ENCODE peak calls at places on chromosomes 16 and 17, in six cellular contexts. One of them, this sample, is unnamed.

GRCh38 chr16:23962001-23962400 is 126.2 kb downstream of the PRKCB start:
- DNase-seq in A549: no peak
- DNase-seq in HCT116: no peak
- DNase-seq in neuronal stem cell: no peak
- DNase-seq in GM23338: no peak
- DNase-seq in IMR-90: no peak
- DNase-seq in this sample: no peak

GRCh38 chr17:55990332-55991006 is 162.8 kb upstream of the ANKFN1 start:
- DNase-seq in IMR-90: no peak
- DNase-seq in HCT116: no peak
- DNase-seq in GM23338: peak
- DNase-seq in A549: no peak
- DNase-seq in neuronal stem cell: no peak
- DNase-seq in this sample: peak

GRCh38 chr16:58459344-58460218 is 40.4 kb upstream of the NDRG4 start:
- DNase-seq in HCT116: peak
- DNase-seq in IMR-90: peak
- DNase-seq in A549: peak
- DNase-seq in GM23338: no peak
- DNase-seq in neuronal stem cell: no peak
- DNase-seq in this sample: no peak

GRCh38 chr16:71894229-71894920 is 956 bp upstream of the IST1 start:
- DNase-seq in GM23338: peak
- DNase-seq in HCT116: peak
- DNase-seq in neuronal stem cell: peak
- DNase-seq in IMR-90: peak
- DNase-seq in A549: peak
- DNase-seq in this sample: peak

GRCh38 chr17:56982312-56982711 is 4.4 kb downstream of the SCPEP1 start:
- DNase-seq in neuronal stem cell: no peak
- DNase-seq in IMR-90: no peak
- DNase-seq in GM23338: no peak
- DNase-seq in A549: no peak
- DNase-seq in HCT116: no peak
- DNase-seq in this sample: no peak

GRCh38 chr17:81520021-81520894 is 7.7 kb upstream of the ACTG1 start:
- DNase-seq in neuronal stem cell: no peak
- DNase-seq in IMR-90: no peak
- DNase-seq in A549: no peak
- DNase-seq in GM23338: no peak
- DNase-seq in HCT116: no peak
- DNase-seq in this sample: no peak

GRCh38 chr16:56980792-56981724 is 8.3 kb upstream of the NLRC5 start:
- DNase-seq in IMR-90: no peak
- DNase-seq in HCT116: no peak
- DNase-seq in neuronal stem cell: no peak
- DNase-seq in A549: no peak
- DNase-seq in GM23338: no peak
- DNase-seq in this sample: no peak

GRCh38 chr16:38941-39892 is 14.2 kb downstream of the POLR3K start:
- DNase-seq in A549: no peak
- DNase-seq in GM23338: no peak
- DNase-seq in neuronal stem cell: no peak
- DNase-seq in HCT116: no peak
- DNase-seq in IMR-90: no peak
- DNase-seq in this sample: no peak

GRCh38 chr16:19330801-19331484 is 45.4 kb downstream of the CLEC19A start:
- DNase-seq in A549: peak
- DNase-seq in GM23338: peak
- DNase-seq in neuronal stem cell: no peak
- DNase-seq in IMR-90: peak
- DNase-seq in HCT116: peak
- DNase-seq in this sample: peak

GRCh38 chr16:67718668-67719047 is 458 bp downstream of the GFOD2 start:
- DNase-seq in IMR-90: no peak
- DNase-seq in GM23338: peak
- DNase-seq in HCT116: no peak
- DNase-seq in neuronal stem cell: no peak
- DNase-seq in A549: no peak
- DNase-seq in this sample: peak

DNA sequence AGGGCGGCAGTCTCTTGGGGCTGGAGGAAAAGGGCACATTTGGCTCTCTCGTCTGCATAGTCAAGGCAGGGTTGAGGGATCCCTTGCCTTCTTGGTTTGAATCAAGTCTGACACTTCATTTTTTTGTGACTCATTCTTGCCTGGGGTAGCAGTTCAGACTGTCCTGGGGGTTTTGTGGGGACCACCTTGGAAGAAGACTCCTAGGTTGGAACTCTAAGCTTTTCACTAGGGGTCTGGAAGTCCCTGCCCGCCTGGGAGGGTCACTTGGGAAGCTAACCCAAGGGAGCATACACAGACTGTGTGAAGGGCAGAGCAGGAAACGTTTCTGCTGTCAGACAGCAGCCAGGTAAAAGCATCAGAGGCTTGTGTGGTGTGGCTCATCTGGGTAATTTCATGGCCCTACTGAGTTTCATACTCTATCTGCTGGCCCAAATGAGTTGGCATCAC is 11.2 kb downstream of the YPEL2 start:
- DNase-seq in GM23338: no peak
- DNase-seq in neuronal stem cell: no peak
- DNase-seq in A549: no peak
- DNase-seq in HCT116: no peak
- DNase-seq in IMR-90: no peak
- DNase-seq in this sample: no peak
- H3K4me2 ChIP-seq in GM23338: no peak
- H3K4me2 ChIP-seq in neuronal stem cell: no peak
- H3K4me2 ChIP-seq in A549: no peak
- H3K4me2 ChIP-seq in HCT116: no peak
- H3K4me2 ChIP-seq in IMR-90: no peak
- H3K4me2 ChIP-seq in this sample: no peak

DNA sequence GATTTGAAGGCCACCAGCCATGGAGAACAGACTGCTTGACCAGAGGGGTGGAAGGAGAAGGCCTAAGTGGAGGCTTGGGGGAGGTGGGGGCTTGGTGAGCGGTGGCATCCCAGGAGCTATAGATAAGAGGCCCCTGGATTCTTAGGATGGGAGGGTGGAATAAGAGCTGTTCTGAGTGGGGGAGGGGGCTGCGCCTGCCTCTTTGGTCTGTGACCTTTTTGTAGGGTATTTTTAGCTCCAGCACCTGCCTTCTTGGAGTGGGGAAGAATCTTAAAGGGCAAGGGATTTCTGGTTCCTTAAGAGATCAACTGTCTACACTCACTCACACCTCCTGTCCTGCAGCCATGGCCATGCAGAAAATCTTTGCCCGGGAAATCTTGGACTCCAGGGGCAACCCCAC is 567 bp downstream of the ENO3 start:
- DNase-seq in neuronal stem cell: no peak
- DNase-seq in GM23338: no peak
- DNase-seq in A549: no peak
- DNase-seq in IMR-90: no peak
- DNase-seq in HCT116: no peak
- DNase-seq in this sample: peak
- H3K4me2 ChIP-seq in neuronal stem cell: peak
- H3K4me2 ChIP-seq in GM23338: peak
- H3K4me2 ChIP-seq in A549: peak
- H3K4me2 ChIP-seq in IMR-90: no peak
- H3K4me2 ChIP-seq in HCT116: peak
- H3K4me2 ChIP-seq in this sample: peak

DNA sequence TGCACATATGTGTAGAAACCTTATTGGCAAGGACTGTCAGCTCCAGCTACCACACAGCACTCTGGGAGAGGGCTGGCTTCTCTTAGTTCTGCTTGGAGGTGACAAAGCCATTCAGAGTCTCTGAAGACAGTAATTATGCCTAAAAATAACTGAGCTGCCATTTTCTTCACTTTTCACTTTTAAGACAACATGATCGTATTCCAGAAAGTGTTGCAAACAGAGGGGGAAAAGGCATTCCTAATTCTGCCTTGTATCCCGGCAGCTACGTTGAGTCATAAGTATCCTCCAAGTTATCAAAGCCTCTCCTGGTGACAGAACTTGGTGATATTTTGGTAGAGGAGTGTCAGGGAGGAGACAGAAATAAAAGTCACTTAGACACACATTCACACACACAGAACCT is 327.7 kb downstream of the HAPSTR1 start:
- DNase-seq in HCT116: no peak
- DNase-seq in neuronal stem cell: no peak
- DNase-seq in IMR-90: no peak
- DNase-seq in GM23338: no peak
- DNase-seq in A549: no peak
- DNase-seq in this sample: no peak
- H3K4me2 ChIP-seq in HCT116: no peak
- H3K4me2 ChIP-seq in neuronal stem cell: no peak
- H3K4me2 ChIP-seq in IMR-90: no peak
- H3K4me2 ChIP-seq in GM23338: no peak
- H3K4me2 ChIP-seq in A549: no peak
- H3K4me2 ChIP-seq in this sample: no peak

GRCh38 chr17:13569740-13570137 is 32.0 kb downstream of the HS3ST3A1 start:
- DNase-seq in neuronal stem cell: no peak
- DNase-seq in IMR-90: no peak
- DNase-seq in GM23338: no peak
- DNase-seq in HCT116: no peak
- DNase-seq in A549: no peak
- DNase-seq in this sample: peak
- H3K4me2 ChIP-seq in neuronal stem cell: no peak
- H3K4me2 ChIP-seq in IMR-90: peak
- H3K4me2 ChIP-seq in GM23338: peak
- H3K4me2 ChIP-seq in HCT116: no peak
- H3K4me2 ChIP-seq in A549: no peak
- H3K4me2 ChIP-seq in this sample: no peak

GRCh38 chr17:62164712-62165377 is 99.8 kb upstream of the MED13 start:
- DNase-seq in IMR-90: no peak
- DNase-seq in HCT116: no peak
- DNase-seq in A549: no peak
- DNase-seq in neuronal stem cell: no peak
- DNase-seq in GM23338: no peak
- DNase-seq in this sample: no peak
- H3K4me2 ChIP-seq in IMR-90: no peak
- H3K4me2 ChIP-seq in HCT116: peak
- H3K4me2 ChIP-seq in A549: peak
- H3K4me2 ChIP-seq in neuronal stem cell: no peak
- H3K4me2 ChIP-seq in GM23338: no peak
- H3K4me2 ChIP-seq in this sample: no peak

This sample was measured in mesendoderm.